ENCODE peak calls at places on chromosomes 4 and X, in five cellular contexts. F, N, M, W and J are unnamed samples.

GRCh38 chrX:103200951-103201529 is 13.9 kb upstream of the BEX4 start:
- DNase-seq in M (no peak), F (no peak), W (no peak), N (no peak), J (no peak)

GRCh38 chr4:80265571-80266266 is 745 bp upstream of the FGF5 start:
- DNase-seq in M (peak; percentile 34), F (peak; percentile 33), W (no peak), N (no peak), J (no peak)

GRCh38 chr4:156968479-156968984 is 3.1 kb downstream of the PDGFC start:
- DNase-seq in W (peak; percentile 61), M (peak; percentile 41), N (peak; percentile 70), F (peak; percentile 85), J (no peak)

GRCh38 chr4:77358315-77358928 is 201.4 kb downstream of the CCNG2 start:
- DNase-seq in W (no peak), F (peak; percentile 73), M (peak; percentile 60), N (no peak), J (no peak)

GRCh38 chr4:53128959-53129358 is 236.9 kb downstream of the SCFD2 start:
- DNase-seq in M (no peak), W (peak; percentile 77), N (no peak), F (no peak), J (no peak)

GRCh38 chrX:51144828-51145442 is 187.7 kb upstream of the NUDT10 start:
- DNase-seq in M (peak; percentile 5), F (peak; percentile 80), N (no peak), W (peak; percentile 40), J (no peak)

GRCh38 chrX:21986596-21986995 is 45.5 kb upstream of the PHEX start:
- DNase-seq in F (no peak), N (no peak), M (no peak), W (no peak), J (no peak)

GRCh38 chr4:127782025-127782274 is 172 bp upstream of the HSPA4L start:
- DNase-seq in F (peak; percentile 91), M (peak; percentile 90), W (peak; percentile 92), N (peak; percentile 87), J (peak; percentile 26)

GRCh38 chr4:18859468-18859867 is 837.9 kb upstream of the LCORL start:
- DNase-seq in W (no peak), M (no peak), N (no peak), F (peak; percentile 15), J (no peak)

GRCh38 chrX:132776486-132777210 is 181.8 kb downstream of the HS6ST2 start:
- DNase-seq in N (no peak), F (peak; percentile 13), M (no peak), W (no peak), J (no peak)

DNA sequence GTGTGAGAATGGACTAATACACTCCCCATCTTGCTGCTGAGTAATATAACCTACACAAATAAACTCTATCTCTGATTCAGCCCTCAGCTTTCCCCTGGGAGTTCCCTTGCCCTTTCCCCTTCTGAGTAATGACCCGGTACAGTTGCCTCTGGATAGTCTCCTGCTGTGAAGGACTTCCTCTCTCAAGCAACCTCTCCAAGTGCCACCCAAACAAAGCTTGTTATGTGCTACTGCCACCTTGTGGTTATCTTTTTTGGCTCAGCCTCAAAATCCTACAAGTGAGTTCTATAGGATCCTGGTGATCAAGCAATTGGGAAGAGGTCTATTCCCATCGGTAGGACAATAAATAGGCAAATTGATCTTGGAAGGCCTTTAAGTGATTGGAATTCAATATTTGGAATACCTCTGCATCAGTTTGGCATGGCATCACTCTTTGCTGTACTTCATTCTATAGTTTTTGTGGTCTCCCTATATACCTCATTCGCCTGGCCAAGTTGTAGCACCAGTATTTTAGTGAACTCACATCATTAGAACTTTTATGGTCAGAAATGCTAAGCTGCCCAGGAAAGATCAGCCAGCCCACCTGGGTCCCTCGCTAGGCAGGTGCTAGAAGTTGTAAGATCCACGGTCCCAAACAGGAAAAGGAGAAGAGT is 40.1 kb downstream of the ZCCHC13 start:
- DNase-seq in F (peak; percentile 92), W (peak; percentile 50), N (peak; percentile 63), M (peak; percentile 51), J (peak; percentile 35)
- TF ChIP-seq CTCF in F (peak; percentile 71), W (peak; percentile 65), N (peak; percentile 63), M (peak; percentile 41), J (no peak)

DNA sequence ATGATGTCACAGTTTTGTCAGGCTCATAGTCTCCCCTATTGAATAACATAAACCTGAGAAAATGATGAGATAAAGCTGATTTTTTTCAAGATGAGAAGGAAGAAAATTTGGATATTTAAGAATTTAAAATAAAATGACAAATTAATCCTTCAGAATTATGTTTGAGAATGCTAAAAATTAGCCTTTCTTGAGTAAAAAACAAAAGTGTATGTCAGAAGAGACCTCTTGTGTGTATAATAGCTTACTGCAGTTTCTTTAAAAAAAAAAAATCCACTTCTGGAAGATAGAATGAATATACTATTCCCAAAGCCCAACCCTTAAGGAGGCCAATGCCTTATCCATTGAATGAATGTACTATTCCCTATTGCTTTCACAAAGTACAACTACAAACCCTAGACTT is 281.7 kb downstream of the RAPGEF2 start:
- DNase-seq in N (no peak), M (no peak), F (no peak), W (no peak), J (no peak)
- TF ChIP-seq CTCF in N (no peak), M (no peak), F (peak; percentile 22), W (no peak), J (no peak)

DNA sequence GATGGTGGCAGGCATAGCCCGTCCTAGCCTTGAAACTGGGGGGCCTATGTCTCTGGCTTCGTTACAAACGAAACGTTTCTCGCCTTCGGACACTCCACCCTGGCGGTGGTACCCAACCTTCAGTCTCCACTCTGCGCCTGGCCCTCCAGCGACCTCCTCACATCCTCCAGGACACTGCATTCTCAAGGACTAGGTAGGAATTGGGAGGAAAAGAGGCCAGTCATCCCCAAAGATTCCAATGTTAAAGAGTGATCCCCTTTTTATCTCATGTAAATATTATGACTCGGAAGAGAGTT is 2.1 kb upstream of the NKX6-1 start:
- DNase-seq in W (no peak), N (no peak), F (peak; percentile 65), M (no peak), J (no peak)
- TF ChIP-seq CTCF in W (no peak), N (no peak), F (peak; percentile 35), M (no peak), J (no peak)

DNA sequence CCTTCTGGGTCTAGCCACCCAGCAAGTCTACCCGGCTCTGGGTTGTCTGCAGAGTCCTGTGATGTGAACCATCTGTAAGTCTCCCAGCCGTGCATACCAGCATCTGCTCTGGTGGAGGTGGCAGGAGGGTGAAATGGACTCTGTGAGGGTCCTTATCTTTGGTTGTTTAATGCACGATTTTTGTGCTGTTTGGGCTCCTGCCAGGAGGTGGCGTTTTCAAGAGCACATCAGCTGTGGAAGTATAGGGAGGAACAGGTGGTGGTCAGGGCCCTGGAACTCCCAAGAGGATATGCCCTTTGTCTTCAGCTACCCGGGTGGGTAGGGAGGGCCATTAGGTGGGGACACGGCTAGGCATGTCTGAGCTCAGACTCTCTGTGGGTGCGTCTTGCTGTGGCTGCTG is 66.5 kb upstream of the ZFP42 start:
- DNase-seq in N (no peak), M (no peak), F (peak; percentile 80), W (no peak), J (no peak)
- TF ChIP-seq CTCF in N (no peak), M (no peak), F (peak; percentile 62), W (no peak), J (no peak)

GRCh38 chrX:145190801-145191389 is 56.4 kb upstream of the SPANXN1 start:
- DNase-seq in W (no peak), F (peak; percentile 1), N (no peak), M (peak; percentile 1), J (no peak)
- TF ChIP-seq CTCF in W (peak; percentile 40), F (peak; percentile 40), N (no peak), M (peak; percentile 32), J (no peak)

DNA sequence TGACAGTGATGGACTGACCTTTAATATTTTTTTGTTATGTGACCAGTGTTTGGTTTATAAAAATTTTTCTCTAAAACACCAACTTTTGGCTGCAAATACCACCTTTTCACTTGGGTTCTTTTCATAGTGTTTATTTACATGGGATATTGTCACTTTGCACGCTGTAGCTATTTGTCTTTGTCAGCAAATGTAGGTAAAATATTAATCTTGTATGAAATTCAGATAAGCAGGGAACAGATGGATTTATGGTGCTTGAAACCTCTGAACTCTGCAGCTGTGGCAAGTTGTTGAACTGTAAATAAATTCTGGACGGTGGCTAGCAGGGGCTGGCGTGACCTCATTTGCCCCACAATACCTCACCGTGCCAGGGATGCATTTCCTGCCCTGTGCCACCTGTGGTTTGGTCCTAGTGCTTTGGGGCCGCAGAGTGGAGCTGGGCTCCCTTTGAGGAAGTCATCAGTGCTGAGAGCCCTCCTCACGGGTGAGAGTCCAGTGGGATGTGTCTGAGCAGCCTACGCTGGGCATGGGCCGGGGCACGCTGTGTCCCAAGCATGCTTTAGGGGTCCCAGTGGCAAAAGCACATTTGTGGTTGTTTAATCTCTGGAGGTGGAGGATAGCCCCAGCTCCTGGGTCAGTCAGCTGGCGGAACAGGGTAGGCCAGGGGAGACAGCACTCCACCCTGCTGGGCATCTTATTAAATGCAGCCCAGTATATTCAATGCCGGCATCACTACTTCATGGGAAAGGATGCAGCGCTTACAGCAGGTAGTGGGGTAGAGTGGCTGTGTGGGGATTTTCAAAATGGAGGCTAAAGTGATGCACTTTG is 108.6 kb downstream of the TBL1X start:
- DNase-seq in N (no peak), W (no peak), F (peak; percentile 38), M (no peak), J (no peak)
- TF ChIP-seq CTCF in N (no peak), W (no peak), F (no peak), M (no peak), J (no peak)

GRCh38 chrX:40177942-40178715 is 80.4 kb upstream of the BCOR start:
- DNase-seq in M (no peak), N (no peak), F (no peak), W (no peak), J (no peak)

GRCh38 chrX:40177489-40177888 is 79.7 kb upstream of the BCOR start:
- DNase-seq in M (no peak), W (no peak), N (no peak), F (no peak), J (no peak)

GRCh38 chrX:40176256-40176978 is 78.7 kb upstream of the BCOR start:
- DNase-seq in F (peak; percentile 52), M (no peak), W (peak; percentile 82), N (peak; percentile 78), J (no peak)

GRCh38 chrX:40175416-40176255 is 77.9 kb upstream of the BCOR start:
- DNase-seq in M (no peak), N (peak; percentile 80), W (peak; percentile 78), F (peak; percentile 42), J (no peak)

GRCh38 chrX:40176979-40177430 is 79.2 kb upstream of the BCOR start:
- DNase-seq in M (no peak), F (peak; percentile 26), W (peak; percentile 48), N (no peak), J (no peak)
- TF ChIP-seq CTCF in M (no peak), F (no peak), W (no peak), N (no peak), J (no peak)

GRCh38 chr4:142850478-142850877 is 4.4 kb upstream of the INPP4B start:
- DNase-seq in N (no peak), F (peak; percentile 63), W (no peak), M (no peak), J (no peak)
- TF ChIP-seq CTCF in N (no peak), F (peak; percentile 65), W (no peak), M (peak; percentile 13), J (no peak)